ENCODE peak calls at places on chromosomes 1 and 21, in five cellular contexts. A is activated T-cell treated with anti-CD3 and anti-CD28 coated beads for 48 hours; T is fibroblast of mammary gland; J is stimulated activated CD4-positive, alpha-beta T cell treated with anti-CD3 and anti-CD28 coated beads, Interleukin-1b, Interleukin-23, amount 100 ng/mL, for 24 hours; Q is mucosa of descending colon. D is an unnamed sample.

GRCh38 chr1:77134359-77134758 is 84.9 kb downstream of the PIGK start:
- DNase-seq in A (no peak), T (peak), J (no peak), Q (no peak), D (peak)

GRCh38 chr1:161835963-161836362 is 69.8 kb downstream of the ATF6 start:
- DNase-seq in A (no peak), T (peak), J (no peak), Q (no peak), D (peak)

GRCh38 chr1:1918901-1919303 is at the start of gene TMEM52:
- DNase-seq in A (no peak), T (no peak), J (peak), Q (peak), D (no peak)

GRCh38 chr1:221435510-221435909 is 306.4 kb downstream of the DUSP10 start:
- DNase-seq in A (no peak), T (peak), J (no peak), Q (no peak), D (peak)

GRCh38 chr1:4768553-4768952 is 114.1 kb downstream of the AJAP1 start:
- DNase-seq in A (no peak), T (no peak), J (no peak), Q (no peak), D (no peak)

GRCh38 chr1:114025609-114026401 is 46.5 kb downstream of the OLFML3 start:
- DNase-seq in A (no peak), T (peak), J (no peak), Q (no peak), D (peak)

GRCh38 chr1:207026177-207026576 is 6.4 kb downstream of the C1orf116 start:
- DNase-seq in A (no peak), T (no peak), J (no peak), Q (no peak), D (no peak)

GRCh38 chr1:151984313-151984956 is 9.2 kb downstream of the S100A10 start:
- DNase-seq in A (no peak), T (no peak), J (no peak), Q (no peak), D (no peak)

GRCh38 chr1:226655251-226656163 is 83.6 kb downstream of the ITPKB start:
- DNase-seq in A (no peak), T (no peak), J (no peak), Q (peak), D (no peak)

GRCh38 chr1:179229214-179230140 is at the start of gene ABL2:
- DNase-seq in A (peak), T (no peak), J (peak), Q (peak), D (no peak)

GRCh38 chr1:238177351-238177750 is 286.6 kb upstream of the ZP4 start:
- DNase-seq in A (no peak), T (no peak), J (no peak), Q (no peak), D (no peak)

GRCh38 chr1:156692958-156693857 is 12.2 kb downstream of the CRABP2 start:
- DNase-seq in A (no peak), T (no peak), J (no peak), Q (no peak), D (no peak)

GRCh38 chr1:27429029-27429425 is 36.6 kb downstream of the GPR3 start:
- DNase-seq in A (no peak), T (no peak), J (no peak), Q (no peak), D (no peak)

GRCh38 chr1:243287652-243288051 is 31.8 kb downstream of the SDCCAG8 start:
- DNase-seq in A (no peak), T (peak), J (no peak), Q (no peak), D (peak)

GRCh38 chr21:22019766-22020165 is 1021.6 kb downstream of the NCAM2 start:
- DNase-seq in A (no peak), T (no peak), J (no peak), Q (no peak), D (peak)

GRCh38 chr1:60904079-60904852 is 178.1 kb upstream of the NFIA start:
- DNase-seq in A (no peak), T (peak), J (no peak), Q (no peak), D (no peak)

GRCh38 chr1:28896609-28896986 is 17.8 kb upstream of the EPB41 start:
- DNase-seq in A (no peak), T (no peak), J (no peak), Q (no peak), D (no peak)

GRCh38 chr1:167120899-167121298 is 27.0 kb downstream of the STYXL2 start:
- DNase-seq in A (no peak), T (no peak), J (no peak), Q (no peak), D (no peak)

GRCh38 chr1:171869097-171869496 is 27.8 kb downstream of the DNM3 start:
- DNase-seq in A (no peak), T (no peak), J (no peak), Q (no peak), D (no peak)

GRCh38 chr1:234683856-234684632 is 74.1 kb upstream of the IRF2BP2 start:
- DNase-seq in A (no peak), T (peak), J (no peak), Q (no peak), D (peak)

GRCh38 chr1:212981571-212982328 is 31.4 kb downstream of the VASH2 start:
- DNase-seq in A (no peak), T (no peak), J (no peak), Q (no peak), D (peak)

GRCh38 chr1:110617589-110617988 is 11.4 kb upstream of the KCNA2 start:
- DNase-seq in A (no peak), T (no peak), J (no peak), Q (no peak), D (no peak)

GRCh38 chr1:235090406-235091069 is 38.1 kb downstream of the TOMM20 start:
- DNase-seq in A (no peak), T (no peak), J (no peak), Q (peak), D (no peak)

GRCh38 chr1:151825811-151826660 is 5.6 kb downstream of the RORC start:
- DNase-seq in A (no peak), T (no peak), J (no peak), Q (no peak), D (no peak)

GRCh38 chr1:68328485-68328884 is 96.2 kb upstream of the WLS start:
- DNase-seq in A (no peak), T (no peak), J (no peak), Q (no peak), D (peak)

GRCh38 chr1:194512361-194512760 is 1325.9 kb upstream of the B3GALT2 start:
- DNase-seq in A (no peak), T (no peak), J (no peak), Q (no peak), D (no peak)

GRCh38 chr1:48470506-48470905 is 1.5 kb downstream of the SPATA6 start:
- DNase-seq in A (no peak), T (peak), J (no peak), Q (peak), D (no peak)